ENCODE peak calls at places on chromosomes 2 and 18, in four cellular contexts. Y is right lobe of liver, E is ovary, S is PC-9. P is an unnamed sample.

GRCh38 chr18:50590625-50591024 is 30.7 kb downstream of the MAPK4 start:
- DNase-seq in S (no peak), Y (no peak), E (no peak), P (no peak)

GRCh38 chr2:118197011-118197695 is 108.9 kb downstream of the INSIG2 start:
- DNase-seq in S (no peak), Y (no peak), E (no peak), P (no peak)

GRCh38 chr2:168892327-168892726 is 2.1 kb upstream of the SPC25 start:
- DNase-seq in S (no peak), E (no peak), Y (no peak), P (no peak)

GRCh38 chr2:112706170-112706664 is 14.6 kb upstream of the NT5DC4 start:
- DNase-seq in Y (no peak), E (no peak), S (peak), P (peak)

GRCh38 chr18:61765097-61765496 is 127.7 kb downstream of the RNF152 start:
- DNase-seq in Y (no peak), S (no peak), E (no peak), P (no peak)

GRCh38 chr2:12262681-12263436 is 453.9 kb upstream of the TRIB2 start:
- DNase-seq in Y (no peak), E (peak), S (no peak), P (peak)

GRCh38 chr2:10821291-10821690 is 8.7 kb upstream of the PDIA6 start:
- DNase-seq in Y (no peak), S (no peak), E (no peak), P (peak)

GRCh38 chr2:143918465-143918989 is 601.4 kb downstream of the ZEB2 start:
- DNase-seq in Y (no peak), S (no peak), E (no peak), P (no peak)

GRCh38 chr2:157181234-157181633 is 76.3 kb upstream of the GALNT5 start:
- DNase-seq in E (no peak), Y (no peak), S (no peak), P (no peak)

GRCh38 chr2:207492461-207492860 is 37.3 kb upstream of the CREB1 start:
- DNase-seq in Y (no peak), S (no peak), E (no peak), P (no peak)

GRCh38 chr18:7414459-7414858 is 152.7 kb upstream of the PTPRM start:
- DNase-seq in Y (no peak), E (no peak), S (no peak), P (peak)

GRCh38 chr18:56112013-56112749 is 524.2 kb upstream of the TCF4 start:
- DNase-seq in E (no peak), Y (no peak), S (peak), P (no peak)

GRCh38 chr2:138846216-138846821 is 66.1 kb upstream of the NXPH2 start:
- DNase-seq in E (no peak), Y (no peak), S (no peak), P (no peak)

DNA sequence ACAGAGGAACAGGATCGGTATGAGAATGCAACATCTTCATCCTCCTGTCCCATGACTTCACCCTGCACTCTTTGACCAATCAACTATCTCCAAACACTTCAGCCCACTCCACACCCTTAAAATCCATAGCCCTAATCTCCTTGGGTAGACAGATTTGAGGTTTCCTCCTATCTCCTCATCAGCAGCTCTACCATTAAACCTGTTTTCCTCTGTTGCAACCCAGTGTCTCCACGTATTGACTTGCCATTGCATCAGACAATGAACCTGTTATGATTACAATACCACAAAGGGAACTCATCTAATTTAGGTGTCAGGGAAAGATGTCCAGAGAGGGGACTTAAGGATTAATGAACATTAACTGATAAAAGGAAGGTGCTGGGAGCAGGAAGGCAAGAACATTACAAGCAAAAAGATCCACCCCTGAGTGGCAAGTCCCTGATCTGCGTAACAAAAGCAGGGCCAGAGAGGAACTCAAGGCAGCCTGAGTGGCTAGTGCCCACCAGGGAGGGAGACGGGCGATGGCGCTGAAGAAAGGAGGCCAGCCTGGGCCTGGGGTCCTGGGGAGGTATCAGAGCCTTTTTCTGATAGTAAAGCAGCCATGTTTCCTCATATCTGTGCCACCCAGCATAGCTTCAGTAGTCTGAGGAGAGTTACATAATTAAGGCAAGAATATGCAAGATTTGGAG is 44.6 kb downstream of the AKAIN1 start:
- DNase-seq in E (no peak), Y (no peak), S (no peak), P (no peak)
- H3K4me3 ChIP-seq in E (no peak), Y (no peak), S (no peak), P (no peak)

GRCh38 chr18:26763745-26764144 is 101.8 kb downstream of the AQP4 start:
- DNase-seq in E (no peak), S (no peak), Y (no peak), P (no peak)
- H3K4me3 ChIP-seq in E (no peak), S (no peak), Y (no peak), P (no peak)

DNA sequence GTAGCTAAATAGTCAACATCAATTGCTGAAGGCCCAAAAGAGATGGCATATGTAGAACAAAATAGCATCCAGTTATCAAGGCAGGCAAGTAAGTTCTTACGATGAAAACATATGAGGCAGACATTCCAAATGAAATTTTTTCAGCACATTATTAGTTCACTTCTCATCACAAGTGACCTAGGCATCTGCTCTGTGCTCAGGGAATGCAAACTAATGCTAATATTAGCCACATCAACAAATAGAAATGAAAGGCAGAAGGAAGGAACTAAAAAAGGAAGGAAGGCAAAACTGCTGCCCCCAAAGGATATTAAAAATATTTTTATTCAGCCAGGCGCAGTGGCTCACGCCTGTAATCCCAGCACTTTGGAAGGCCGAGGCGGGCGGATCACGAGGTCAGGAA is 51.2 kb upstream of the ROCK1 start:
- DNase-seq in S (no peak), E (no peak), Y (no peak), P (no peak)
- H3K4me3 ChIP-seq in S (no peak), E (no peak), Y (no peak), P (no peak)

GRCh38 chr2:73101626-73102256 is 11.0 kb downstream of the RAB11FIP5 start:
- DNase-seq in Y (no peak), E (peak), S (no peak), P (no peak)
- H3K4me3 ChIP-seq in Y (no peak), E (no peak), S (no peak), P (no peak)

DNA sequence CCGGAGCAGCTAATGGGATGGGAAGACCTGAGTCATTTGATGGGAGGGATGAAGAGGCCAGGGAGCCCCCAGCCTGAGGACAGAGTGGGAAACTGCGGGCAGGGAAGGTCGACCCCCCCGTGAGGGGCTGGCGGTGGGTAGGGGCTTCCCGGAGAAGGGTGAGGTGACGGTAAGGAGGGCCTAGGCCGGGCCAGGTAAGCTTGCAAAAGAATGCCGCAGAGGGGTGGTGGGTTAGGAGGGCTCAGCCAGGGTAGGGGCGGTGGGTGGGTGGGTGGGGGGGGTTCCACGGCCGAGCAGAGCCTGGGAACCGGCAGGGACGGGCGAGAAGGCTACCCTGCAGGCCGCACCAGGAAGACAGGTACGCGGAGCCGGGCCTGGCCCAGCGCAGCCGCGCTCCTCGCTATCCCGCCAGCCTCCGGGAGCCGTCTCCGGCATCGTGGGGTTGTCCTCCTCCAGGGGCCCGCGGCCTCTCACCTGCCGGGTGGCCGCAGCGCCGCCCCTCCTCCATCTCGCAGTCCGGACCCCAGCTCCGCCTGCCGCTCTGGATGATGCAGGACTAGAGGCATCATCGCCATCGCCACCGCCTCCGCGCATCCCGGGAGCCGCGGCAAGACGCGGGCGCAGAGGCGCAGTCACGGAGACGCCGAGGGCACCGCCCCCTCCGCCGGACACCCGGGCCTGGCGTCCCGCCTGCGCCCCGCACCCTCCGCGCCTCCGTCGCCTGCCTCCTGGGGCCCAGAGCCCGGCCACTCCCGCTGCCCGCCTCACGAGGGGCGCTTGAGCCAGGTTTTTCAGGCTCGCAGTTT is at the start of gene GPR75:
- DNase-seq in Y (peak), E (peak), S (no peak), P (no peak)
- H3K4me3 ChIP-seq in Y (peak), E (peak), S (no peak), P (peak)

P was measured in sigmoid colon.